ENCODE peak calls at places on chromosomes 5 and 9, in ten cellular contexts. V, N, A, M, X, U, B, H, D and R are unnamed samples.

GRCh38 chr9:96618209-96619108 is 1.2 kb downstream of the CDC14B start:
- DNase-seq in N (peak), A (peak), U (no peak), H (peak), X (peak), V (peak), M (peak), B (peak), D (no peak), R (peak)

GRCh38 chr5:5979362-5979760 is 399.0 kb downstream of the MED10 start:
- DNase-seq in A (no peak), V (no peak), H (no peak), B (no peak), M (no peak), U (no peak), N (no peak), X (no peak), D (no peak), R (no peak)

GRCh38 chr5:131223751-131224386 is 40.0 kb upstream of the CDC42SE2 start:
- DNase-seq in B (no peak), U (no peak), X (no peak), N (no peak), M (no peak), A (no peak), D (no peak), V (no peak), H (no peak), R (no peak)

GRCh38 chr5:80238778-80239679 is 16.8 kb downstream of the SERINC5 start:
- DNase-seq in V (peak), N (no peak), A (no peak), H (no peak), M (peak), U (no peak), B (peak), X (peak), D (peak), R (peak)

GRCh38 chr9:130707225-130707976 is 13.8 kb downstream of the EXOSC2 start:
- DNase-seq in X (peak), A (peak), N (no peak), B (peak), H (peak), M (peak), D (peak), U (peak), V (peak), R (no peak)

GRCh38 chr5:12292610-12293204 is 388.5 kb upstream of the CTNND2 start:
- DNase-seq in V (no peak), D (no peak), B (no peak), H (no peak), M (no peak), A (no peak), N (no peak), U (no peak), X (peak), R (no peak)

GRCh38 chr5:178442361-178443256 is 147.6 kb downstream of the COL23A1 start:
- DNase-seq in M (no peak), N (no peak), V (no peak), D (no peak), X (no peak), U (no peak), A (no peak), B (no peak), H (no peak), R (no peak)

GRCh38 chr5:43769576-43770352 is 166.8 kb downstream of the NNT start:
- DNase-seq in D (peak), V (no peak), A (no peak), N (no peak), H (no peak), B (no peak), M (no peak), X (no peak), U (no peak), R (no peak)

GRCh38 chr5:850511-851006 is at the start of gene ZDHHC11:
- DNase-seq in D (no peak), B (no peak), X (no peak), M (peak), N (no peak), U (peak), H (no peak), A (no peak), V (peak), R (no peak)

GRCh38 chr5:31911291-31912265 is 262.5 kb downstream of the GOLPH3 start:
- DNase-seq in D (no peak), X (no peak), H (no peak), M (peak), B (no peak), N (no peak), U (no peak), A (no peak), V (no peak), R (peak)

GRCh38 chr5:3602713-3603502 is 7.3 kb downstream of the IRX1 start:
- DNase-seq in B (no peak), M (no peak), D (no peak), A (no peak), N (no peak), X (no peak), U (no peak), V (peak), H (no peak), R (peak)

GRCh38 chr5:163534476-163535172 is 29.2 kb downstream of the MAT2B start:
- DNase-seq in V (peak), B (no peak), A (no peak), U (no peak), N (no peak), H (no peak), X (no peak), D (no peak), M (no peak), R (no peak)

GRCh38 chr9:127185931-127186781 is 63.7 kb upstream of the ANGPTL2 start:
- DNase-seq in M (peak), V (peak), U (no peak), N (peak), X (no peak), A (no peak), D (peak), B (no peak), H (no peak), R (peak)

GRCh38 chr9:110064721-110065252 is 143.2 kb downstream of the C9orf152 start:
- DNase-seq in A (no peak), N (no peak), M (no peak), V (peak), X (no peak), H (no peak), B (no peak), U (no peak), D (no peak), R (no peak)

GRCh38 chr5:5316333-5316732 is 106.1 kb upstream of the ICE1 start:
- DNase-seq in V (no peak), M (no peak), N (no peak), H (no peak), U (no peak), D (no peak), A (no peak), B (no peak), X (no peak), R (no peak)

GRCh38 chr5:146574713-146575112 is 58.7 kb upstream of the GPR151 start:
- DNase-seq in H (no peak), D (no peak), M (no peak), B (no peak), V (no peak), A (no peak), U (no peak), N (no peak), X (no peak), R (no peak)

GRCh38 chr9:126164796-126165525 is 161.7 kb upstream of the MVB12B start:
- DNase-seq in B (no peak), U (no peak), N (no peak), M (peak), H (no peak), V (no peak), X (no peak), D (no peak), A (no peak), R (peak)

GRCh38 chr9:72154468-72155281 is 5.4 kb downstream of the GDA start:
- DNase-seq in X (no peak), M (no peak), V (no peak), A (no peak), D (peak), B (no peak), N (no peak), U (no peak), H (no peak), R (no peak)

GRCh38 chr5:37900692-37901091 is 60.9 kb upstream of the GDNF start:
- DNase-seq in M (peak), B (no peak), H (no peak), A (no peak), X (peak), V (peak), N (no peak), D (peak), U (no peak), R (peak)

GRCh38 chr9:30362368-30362767 is 2022.1 kb upstream of the ACO1 start:
- DNase-seq in V (no peak), D (no peak), A (no peak), U (no peak), N (no peak), M (no peak), X (no peak), H (no peak), B (no peak), R (no peak)

GRCh38 chr5:92364986-92365550 is 982.0 kb upstream of the ARRDC3 start:
- DNase-seq in M (peak), H (no peak), U (no peak), X (no peak), N (no peak), D (peak), B (no peak), V (no peak), A (no peak), R (no peak)

GRCh38 chr5:15834596-15835245 is 334.7 kb downstream of the FBXL7 start:
- DNase-seq in N (peak), U (no peak), D (no peak), H (no peak), A (no peak), X (no peak), M (no peak), V (no peak), B (no peak), R (no peak)

GRCh38 chr9:114305189-114305555 is 17.7 kb upstream of the ORM1 start:
- DNase-seq in U (no peak), B (no peak), N (no peak), H (no peak), A (no peak), M (no peak), X (no peak), V (no peak), D (peak), R (no peak)

GRCh38 chr9:106860731-106861584 is 2.0 kb upstream of the ZNF462 start:
- DNase-seq in A (no peak), X (no peak), D (no peak), N (no peak), V (peak), U (no peak), M (no peak), B (no peak), H (no peak), R (no peak)

GRCh38 chr9:133948571-133949485 is 43.3 kb downstream of the VAV2 start:
- DNase-seq in M (no peak), H (no peak), U (no peak), D (no peak), V (peak), N (no peak), A (no peak), X (no peak), B (no peak), R (no peak)

GRCh38 chr5:58490397-58491072 is 700 bp upstream of the GAPT start:
- DNase-seq in V (no peak), B (no peak), U (no peak), A (no peak), M (no peak), D (no peak), X (no peak), H (no peak), N (no peak), R (no peak)

GRCh38 chr9:13213337-13213736 is 66.2 kb downstream of the MPDZ start:
- DNase-seq in M (no peak), N (no peak), V (no peak), D (no peak), B (no peak), A (no peak), H (no peak), X (peak), U (no peak), R (no peak)

GRCh38 chr5:82544004-82544403 is 265.9 kb upstream of the RPS23 start:
- DNase-seq in D (no peak), N (no peak), M (no peak), U (no peak), A (no peak), B (no peak), V (no peak), X (no peak), H (no peak), R (no peak)